ENCODE peak calls at places on chromosomes 6 and 20, in eight cellular contexts. R is SHP77 treated with DMSO at 0.1 percent for 48 hours; D is pulmonary artery endothelial cell; M is RCC 7860; T is A549; C is hypothalamus; J is mucosa of gallbladder; K is stimulated activated CD8-positive, alpha-beta memory T cell treated with anti-CD3 and anti-CD28 coated beads, Interleukin-7, amount 100 ng/mL, for 24 hours. G is an unnamed sample.

GRCh38 chr6:28977351-28978136 is 27.6 kb downstream of the ZNF311 start:
- DNase-seq in R (no peak), D (no peak), M (no peak), T (no peak), C (no peak), J (no peak), K (no peak), G (no peak)

GRCh38 chr6:122399055-122399347 is 451 bp upstream of the HSF2 start:
- DNase-seq in R (no peak), D (no peak), M (no peak), T (no peak), C (no peak), J (no peak), K (no peak), G (no peak)

GRCh38 chr6:35771343-35771627 is 5.1 kb upstream of the CLPSL2 start:
- DNase-seq in R (no peak), D (no peak), M (no peak), T (no peak), C (no peak), J (no peak), K (no peak), G (no peak)

GRCh38 chr6:136640132-136640915 is 90.1 kb upstream of the MAP7 start:
- DNase-seq in R (no peak), D (no peak), M (no peak), T (no peak), C (no peak), J (no peak), K (no peak), G (no peak)

GRCh38 chr20:62618622-62619529 is 23.4 kb upstream of the SLCO4A1 start:
- DNase-seq in R (no peak), D (no peak), M (peak), T (no peak), C (no peak), J (no peak), K (no peak), G (no peak)

GRCh38 chr20:56460459-56460858 is 8.0 kb upstream of the RTF2 start:
- DNase-seq in R (no peak), D (no peak), M (no peak), T (no peak), C (no peak), J (no peak), K (no peak), G (no peak)

GRCh38 chr6:85412926-85413325 is 37.0 kb upstream of the NT5E start:
- DNase-seq in R (no peak), D (no peak), M (no peak), T (no peak), C (no peak), J (no peak), K (no peak), G (no peak)

GRCh38 chr6:30570760-30571084 is 520 bp upstream of the ABCF1 start:
- DNase-seq in R (no peak), D (no peak), M (no peak), T (peak), C (no peak), J (no peak), K (no peak), G (no peak)

GRCh38 chr6:136289327-136289578 is 393 bp downstream of the BCLAF1 start:
- DNase-seq in R (peak), D (peak), M (peak), T (peak), C (peak), J (peak), K (peak), G (peak)

GRCh38 chr6:137351890-137352289 is 132.7 kb upstream of the IFNGR1 start:
- DNase-seq in R (no peak), D (no peak), M (no peak), T (no peak), C (no peak), J (no peak), K (no peak), G (no peak)

GRCh38 chr6:140203611-140204553 is 829.4 kb upstream of the CITED2 start:
- DNase-seq in R (no peak), D (peak), M (no peak), T (no peak), C (no peak), J (no peak), K (no peak), G (no peak)

GRCh38 chr6:12160350-12160749 is 129.8 kb upstream of the EDN1 start:
- DNase-seq in R (no peak), D (peak), M (peak), T (no peak), C (no peak), J (no peak), K (no peak), G (no peak)

GRCh38 chr6:119608994-119609393 is 259.4 kb upstream of the MAN1A1 start:
- DNase-seq in R (no peak), D (no peak), M (no peak), T (no peak), C (no peak), J (no peak), K (no peak), G (no peak)

GRCh38 chr20:35269055-35269781 is 8.7 kb downstream of the MMP24OS start:
- DNase-seq in R (no peak), D (no peak), M (peak), T (peak), C (no peak), J (peak), K (no peak), G (no peak)

GRCh38 chr6:96626749-96627353 is 63.9 kb downstream of the FHL5 start:
- DNase-seq in R (peak), D (no peak), M (peak), T (peak), C (no peak), J (no peak), K (no peak), G (no peak)

G was measured in osteocyte.